ENCODE peak calls at places on chromosome 20, in four cellular contexts. One of them, this sample, is unnamed.

GRCh38 chr20:12699374-12700228 is 309.2 kb upstream of the SPTLC3 start:
- DNase-seq in HepG2: no peak
- DNase-seq in SK-N-SH: no peak
- DNase-seq in K562: no peak
- DNase-seq in this sample: no peak

GRCh38 chr20:58494923-58495622 is 20.1 kb downstream of the APCDD1L start:
- DNase-seq in HepG2: no peak
- DNase-seq in SK-N-SH: no peak
- DNase-seq in K562: no peak
- DNase-seq in this sample: no peak

GRCh38 chr20:50048420-50049166 is 64.4 kb downstream of the UBE2V1 start:
- DNase-seq in HepG2: no peak
- DNase-seq in SK-N-SH: no peak
- DNase-seq in K562: no peak
- DNase-seq in this sample: no peak

GRCh38 chr20:59933296-59933848 is at the start of gene SYCP2:
- DNase-seq in HepG2: no peak
- DNase-seq in SK-N-SH: peak; percentile 95
- DNase-seq in K562: peak; percentile 92
- DNase-seq in this sample: no peak

GRCh38 chr20:13008761-13009681 is at the start of gene SPTLC3:
- DNase-seq in HepG2: peak; percentile 56
- DNase-seq in SK-N-SH: no peak
- DNase-seq in K562: no peak
- DNase-seq in this sample: no peak

GRCh38 chr20:16615199-16615598 is 42.0 kb upstream of the KIF16B start:
- DNase-seq in HepG2: no peak
- DNase-seq in SK-N-SH: peak; percentile 27
- DNase-seq in K562: no peak
- DNase-seq in this sample: no peak

GRCh38 chr20:4412216-4412615 is 309.5 kb upstream of the PRND start:
- DNase-seq in HepG2: no peak
- DNase-seq in SK-N-SH: no peak
- DNase-seq in K562: no peak
- DNase-seq in this sample: no peak

GRCh38 chr20:39874049-39874893 is 814.8 kb downstream of the MAFB start:
- DNase-seq in HepG2: peak; percentile 55
- DNase-seq in SK-N-SH: peak; percentile 53
- DNase-seq in K562: peak; percentile 30
- DNase-seq in this sample: peak; percentile 60

GRCh38 chr20:56347628-56348305 is 11.0 kb upstream of the FAM210B start:
- DNase-seq in HepG2: no peak
- DNase-seq in SK-N-SH: no peak
- DNase-seq in K562: no peak
- DNase-seq in this sample: no peak

GRCh38 chr20:37627060-37627766 is 66.6 kb upstream of the CTNNBL1 start:
- DNase-seq in HepG2: peak; percentile 61
- DNase-seq in SK-N-SH: no peak
- DNase-seq in K562: peak; percentile 54
- DNase-seq in this sample: no peak

GRCh38 chr20:1182136-1182535 is 2.6 kb downstream of the TMEM74B start:
- DNase-seq in HepG2: no peak
- DNase-seq in SK-N-SH: no peak
- DNase-seq in K562: no peak
- DNase-seq in this sample: no peak

GRCh38 chr20:45701873-45702272 is at the start of gene WFDC13:
- DNase-seq in HepG2: no peak
- DNase-seq in SK-N-SH: no peak
- DNase-seq in K562: no peak
- DNase-seq in this sample: no peak

GRCh38 chr20:2771631-2772080 is 28.8 kb downstream of the CPXM1 start:
- DNase-seq in HepG2: peak; percentile 26
- DNase-seq in SK-N-SH: no peak
- DNase-seq in K562: no peak
- DNase-seq in this sample: no peak

GRCh38 chr20:11352041-11352440 is 565.7 kb upstream of the BTBD3 start:
- DNase-seq in HepG2: no peak
- DNase-seq in SK-N-SH: no peak
- DNase-seq in K562: no peak
- DNase-seq in this sample: no peak

GRCh38 chr20:59988141-59988540 is 29.9 kb downstream of the CDH26 start:
- DNase-seq in HepG2: no peak
- DNase-seq in SK-N-SH: no peak
- DNase-seq in K562: no peak
- DNase-seq in this sample: no peak

GRCh38 chr20:62337558-62338293 is 29.4 kb downstream of the LAMA5 start:
- DNase-seq in HepG2: no peak
- DNase-seq in SK-N-SH: no peak
- DNase-seq in K562: no peak
- DNase-seq in this sample: peak; percentile 36

GRCh38 chr20:51042064-51042463 is 19.2 kb upstream of the KCNG1 start:
- DNase-seq in HepG2: no peak
- DNase-seq in SK-N-SH: no peak
- DNase-seq in K562: no peak
- DNase-seq in this sample: no peak

GRCh38 chr20:33584976-33585375 is 77.2 kb upstream of the C20orf144 start:
- DNase-seq in HepG2: no peak
- DNase-seq in SK-N-SH: no peak
- DNase-seq in K562: no peak
- DNase-seq in this sample: no peak

GRCh38 chr20:4297141-4297826 is 281.9 kb upstream of the RNF24 start:
- DNase-seq in HepG2: peak; percentile 43
- DNase-seq in SK-N-SH: no peak
- DNase-seq in K562: no peak
- DNase-seq in this sample: no peak

DNA sequence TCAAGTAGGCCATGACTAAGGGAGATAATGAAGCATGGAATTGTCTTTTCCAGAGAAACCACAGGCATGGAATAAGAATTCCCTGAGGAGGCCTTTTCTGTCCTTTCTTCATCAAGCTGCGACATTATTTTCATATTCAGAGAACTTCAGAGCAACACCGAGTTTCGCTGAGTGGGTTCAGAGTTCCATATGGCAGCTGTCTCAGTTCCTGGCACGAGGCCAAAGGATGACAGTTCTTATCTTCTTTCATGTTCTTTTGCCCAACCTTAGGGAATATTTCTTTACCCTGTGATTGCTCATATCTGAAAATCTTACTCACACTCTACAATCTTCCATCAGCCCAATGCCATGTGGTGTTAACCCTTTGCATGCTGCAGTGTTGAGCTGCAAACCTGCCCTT is 135.3 kb upstream of the BMP2 start:
- DNase-seq in HepG2: peak; percentile 25
- DNase-seq in SK-N-SH: peak; percentile 1
- DNase-seq in K562: no peak
- DNase-seq in this sample: no peak
- TF ChIP-seq NFIC in HepG2: no peak
- TF ChIP-seq NFIC in SK-N-SH: no peak
- TF ChIP-seq NFIC in K562: peak; percentile 84
- TF ChIP-seq NFIC in this sample: no peak

DNA sequence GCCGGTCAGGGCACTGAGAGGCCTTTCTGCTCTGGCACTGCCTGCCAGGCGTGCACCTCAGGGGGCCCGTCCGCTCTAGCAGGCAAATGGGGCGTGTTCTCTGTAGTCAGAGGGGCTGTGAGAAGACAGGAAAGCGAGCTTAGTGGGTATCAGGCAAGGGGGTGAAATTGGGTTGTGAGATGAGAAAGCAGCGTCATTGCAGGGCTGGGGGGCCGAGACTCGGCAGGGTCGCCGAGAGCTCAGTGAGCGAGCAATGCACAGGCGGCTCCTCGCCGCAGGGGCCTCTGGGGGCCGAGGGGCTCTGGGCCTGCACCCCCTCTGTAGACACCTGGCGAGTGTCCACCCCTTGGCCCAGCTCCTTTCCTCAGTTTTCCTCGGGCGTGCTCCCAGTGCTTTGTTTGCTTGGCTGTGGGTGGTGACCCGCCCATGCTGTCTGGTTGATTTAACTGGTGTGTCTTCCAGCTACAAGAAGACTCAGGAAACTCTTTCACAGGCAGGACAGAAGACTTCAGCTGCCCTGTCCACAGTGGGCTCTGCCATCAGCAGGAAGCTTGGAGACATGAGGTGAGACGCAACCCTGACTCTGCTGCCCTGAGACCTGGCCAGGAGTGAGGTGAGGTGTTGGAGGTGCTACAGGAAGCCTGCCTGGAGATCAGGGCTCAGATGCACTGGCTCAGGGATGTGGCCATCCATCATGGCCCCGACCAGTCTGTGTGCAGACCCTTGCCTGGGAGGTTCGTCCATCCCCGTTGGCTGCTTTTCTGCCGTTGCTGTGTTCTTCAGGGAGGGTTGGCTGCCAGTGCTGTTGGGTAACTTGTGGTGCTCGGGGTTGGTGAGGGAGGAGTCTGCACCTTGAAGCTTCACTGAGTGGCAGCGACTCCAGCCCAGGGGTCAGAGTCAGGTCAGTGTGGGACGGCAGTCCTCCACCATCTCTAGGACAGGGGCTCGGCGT is 12.4 kb upstream of the DNAJC5 start:
- DNase-seq in HepG2: no peak
- DNase-seq in SK-N-SH: no peak
- DNase-seq in K562: no peak
- DNase-seq in this sample: no peak
- TF ChIP-seq NFIC in HepG2: no peak
- TF ChIP-seq NFIC in SK-N-SH: no peak
- TF ChIP-seq NFIC in K562: no peak
- TF ChIP-seq NFIC in this sample: no peak

DNA sequence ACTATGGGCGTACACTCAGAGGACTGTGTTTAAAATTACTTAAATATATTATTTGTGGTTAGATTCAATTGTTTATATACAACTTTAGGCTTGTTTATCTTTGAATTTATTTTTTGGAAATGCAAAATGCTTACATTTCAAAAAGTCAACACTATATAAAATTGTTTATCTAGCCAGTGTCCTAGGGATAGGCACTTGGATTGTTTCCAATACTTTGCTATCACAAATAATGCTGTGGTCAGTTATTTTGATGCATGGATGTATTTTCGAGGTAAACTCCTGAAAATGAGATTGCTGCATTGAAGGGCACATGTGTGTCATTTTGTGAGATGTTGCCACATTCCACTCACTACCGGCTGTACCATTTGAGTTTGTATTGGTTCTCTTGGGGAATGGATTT is 213.9 kb downstream of the SLC24A3 start:
- DNase-seq in HepG2: no peak
- DNase-seq in SK-N-SH: no peak
- DNase-seq in K562: no peak
- DNase-seq in this sample: no peak
- TF ChIP-seq NFIC in HepG2: no peak
- TF ChIP-seq NFIC in SK-N-SH: no peak
- TF ChIP-seq NFIC in K562: no peak
- TF ChIP-seq NFIC in this sample: no peak

GRCh38 chr20:8656335-8656734 is 412.6 kb upstream of the PLCB4 start:
- DNase-seq in HepG2: peak; percentile 14
- DNase-seq in SK-N-SH: no peak
- DNase-seq in K562: no peak
- DNase-seq in this sample: no peak
- TF ChIP-seq NFIC in HepG2: no peak
- TF ChIP-seq NFIC in SK-N-SH: no peak
- TF ChIP-seq NFIC in K562: no peak
- TF ChIP-seq NFIC in this sample: no peak

This sample was measured in GM12878.